ENCODE peak calls at places on chromosomes 2 and 18, in ten cellular contexts. R is body of pancreas; T is CD4-positive, alpha-beta T cell; G is heart left ventricle; K is tibial artery; M is astrocyte of the spinal cord; B is ovary; P is GM06990; Z is CD8-positive, alpha-beta T cell; U is GM13976. Q is an unnamed sample.

GRCh38 chr2:44549099-44549471 is 187.3 kb downstream of the CAMKMT start:
- DNase-seq in R (no peak), T (no peak), G (no peak), K (no peak), M (peak; percentile 80), B (no peak), P (no peak), Z (no peak), U (no peak), Q (no peak)

GRCh38 chr2:10326707-10327594 is 24.2 kb downstream of the HPCAL1 start:
- DNase-seq in R (no peak), T (no peak), G (peak; percentile 72), K (no peak), M (no peak), B (no peak), P (no peak), Z (no peak), U (no peak), Q (no peak)

GRCh38 chr2:237101118-237101979 is 15.7 kb downstream of the COPS8 start:
- DNase-seq in R (no peak), T (no peak), G (no peak), K (no peak), M (no peak), B (no peak), P (no peak), Z (no peak), U (no peak), Q (no peak)

GRCh38 chr2:121530563-121531334 is at the start of gene RNU4ATAC:
- DNase-seq in R (peak; percentile 91), T (peak; percentile 77), G (peak; percentile 80), K (peak; percentile 87), M (peak; percentile 99), B (peak; percentile 86), P (peak; percentile 90), Z (peak; percentile 90), U (peak; percentile 87), Q (peak; percentile 83)

GRCh38 chr2:205218056-205218455 is 464.2 kb upstream of the NRP2 start:
- DNase-seq in R (no peak), T (no peak), G (no peak), K (no peak), M (peak; percentile 31), B (no peak), P (no peak), Z (no peak), U (no peak), Q (no peak)

GRCh38 chr18:32974421-32975165 is 201.8 kb upstream of the KLHL14 start:
- DNase-seq in R (no peak), T (no peak), G (no peak), K (no peak), M (no peak), B (no peak), P (peak; percentile 15), Z (no peak), U (no peak), Q (peak; percentile 35)

GRCh38 chr2:179909845-179910734 is 48.7 kb upstream of the ZNF385B start:
- DNase-seq in R (no peak), T (no peak), G (no peak), K (no peak), M (no peak), B (no peak), P (no peak), Z (no peak), U (no peak), Q (no peak)

GRCh38 chr2:68798574-68798973 is 64.0 kb downstream of the ARHGAP25 start:
- DNase-seq in R (no peak), T (no peak), G (no peak), K (no peak), M (no peak), B (no peak), P (no peak), Z (no peak), U (no peak), Q (no peak)

GRCh38 chr2:45256867-45257641 is 247.8 kb upstream of the SIX2 start:
- DNase-seq in R (no peak), T (no peak), G (no peak), K (no peak), M (peak; percentile 58), B (peak; percentile 16), P (no peak), Z (no peak), U (no peak), Q (peak; percentile 28)

GRCh38 chr2:11744631-11745394 is 1.6 kb upstream of the LPIN1 start:
- DNase-seq in R (no peak), T (no peak), G (no peak), K (no peak), M (peak; percentile 53), B (peak; percentile 49), P (peak; percentile 57), Z (no peak), U (no peak), Q (no peak)

GRCh38 chr2:235162544-235163197 is 210.9 kb downstream of the SH3BP4 start:
- DNase-seq in R (no peak), T (no peak), G (no peak), K (no peak), M (peak; percentile 12), B (no peak), P (no peak), Z (no peak), U (no peak), Q (no peak)

GRCh38 chr2:221999702-222000101 is 299.1 kb downstream of the PAX3 start:
- DNase-seq in R (no peak), T (no peak), G (no peak), K (no peak), M (peak; percentile 90), B (no peak), P (no peak), Z (no peak), U (no peak), Q (no peak)

GRCh38 chr2:149767516-149767974 is 180.0 kb upstream of the MMADHC start:
- DNase-seq in R (no peak), T (no peak), G (no peak), K (no peak), M (peak; percentile 85), B (no peak), P (no peak), Z (no peak), U (no peak), Q (no peak)

GRCh38 chr2:109009920-109010610 is 21.0 kb upstream of the EDAR start:
- DNase-seq in R (no peak), T (no peak), G (no peak), K (no peak), M (no peak), B (no peak), P (no peak), Z (no peak), U (no peak), Q (no peak)

GRCh38 chr2:33038799-33039198 is 92.0 kb downstream of the LTBP1 start:
- DNase-seq in R (no peak), T (no peak), G (no peak), K (no peak), M (no peak), B (no peak), P (no peak), Z (no peak), U (no peak), Q (no peak)

GRCh38 chr2:33038230-33038629 is 91.5 kb downstream of the LTBP1 start:
- DNase-seq in R (no peak), T (no peak), G (no peak), K (no peak), M (no peak), B (no peak), P (no peak), Z (no peak), U (no peak), Q (no peak)

GRCh38 chr2:33032245-33032644 is 85.5 kb downstream of the LTBP1 start:
- DNase-seq in R (no peak), T (no peak), G (no peak), K (no peak), M (no peak), B (no peak), P (no peak), Z (no peak), U (no peak), Q (no peak)

GRCh38 chr2:33033524-33034150 is 86.9 kb downstream of the LTBP1 start:
- DNase-seq in R (no peak), T (no peak), G (no peak), K (no peak), M (peak; percentile 75), B (no peak), P (no peak), Z (no peak), U (no peak), Q (peak; percentile 26)

GRCh38 chr2:33034784-33035183 is 88.0 kb downstream of the LTBP1 start:
- DNase-seq in R (peak; percentile 13), T (no peak), G (no peak), K (no peak), M (peak; percentile 74), B (peak; percentile 27), P (no peak), Z (no peak), U (no peak), Q (no peak)
- TF ChIP-seq CTCF in R (peak; percentile 33), T (no peak), G (peak; percentile 23), K (peak; percentile 80), M (peak; percentile 47), B (peak; percentile 67), P (no peak), Z (no peak), U (no peak), Q (no peak)

GRCh38 chr2:215830313-215830712 is 183.0 kb downstream of the MREG start:
- DNase-seq in R (peak; percentile 12), T (no peak), G (peak; percentile 54), K (peak; percentile 73), M (peak; percentile 78), B (peak; percentile 43), P (no peak), Z (no peak), U (no peak), Q (no peak)
- TF ChIP-seq CTCF in R (no peak), T (no peak), G (no peak), K (no peak), M (no peak), B (no peak), P (no peak), Z (no peak), U (peak; percentile 0), Q (no peak)

GRCh38 chr2:170845343-170845742 is 28.7 kb downstream of the GAD1 start:
- DNase-seq in R (no peak), T (no peak), G (no peak), K (no peak), M (no peak), B (no peak), P (no peak), Z (no peak), U (no peak), Q (peak; percentile 27)
- TF ChIP-seq CTCF in R (no peak), T (no peak), G (no peak), K (no peak), M (no peak), B (no peak), P (peak; percentile 29), Z (no peak), U (no peak), Q (peak; percentile 26)

DNA sequence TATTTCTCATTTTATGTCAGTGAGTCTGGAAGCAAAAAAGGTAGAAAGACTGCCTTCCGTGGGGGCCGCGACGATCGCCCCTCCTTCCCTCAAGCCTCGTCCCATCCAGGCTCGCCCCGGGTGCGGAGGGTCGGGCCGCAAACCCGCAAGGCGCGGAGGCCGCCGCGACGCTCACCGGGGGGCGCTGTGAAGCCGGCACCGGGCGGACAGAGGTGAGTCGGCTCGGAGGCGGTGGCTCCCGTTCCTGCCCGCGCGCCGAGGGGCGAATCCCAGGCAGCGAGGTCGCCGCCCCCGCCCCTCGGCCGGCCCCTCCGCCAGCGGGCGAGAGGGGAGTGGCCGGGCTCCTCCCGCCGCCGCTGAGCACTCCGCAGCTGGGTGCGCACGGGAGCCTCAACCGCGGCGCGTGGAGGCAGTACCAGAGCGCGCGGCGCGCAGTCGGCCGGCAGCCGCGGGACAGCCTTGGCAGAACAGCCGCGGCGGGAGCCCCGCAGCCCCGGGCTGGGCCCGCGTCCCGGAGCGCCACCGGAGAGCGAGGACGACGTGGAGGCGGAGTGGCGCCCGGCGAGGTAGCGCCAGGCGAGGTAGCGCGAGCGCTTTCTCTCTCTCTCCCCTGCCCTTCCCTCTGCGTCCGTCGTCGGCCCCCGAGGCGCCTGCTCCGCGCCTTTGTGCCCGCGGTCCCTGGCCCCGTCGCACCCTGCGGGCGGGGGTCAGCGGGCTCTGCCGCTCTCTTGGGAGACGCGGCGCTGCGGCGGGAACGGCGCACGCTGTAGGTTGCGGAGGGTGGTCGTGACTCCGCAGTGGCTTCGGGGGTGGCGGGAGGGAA is at the start of gene MYO1B:
- DNase-seq in R (peak; percentile 92), T (peak; percentile 23), G (peak; percentile 80), K (peak; percentile 84), M (peak; percentile 80), B (peak; percentile 81), P (peak; percentile 45), Z (peak; percentile 61), U (peak; percentile 68), Q (peak; percentile 89)
- TF ChIP-seq CTCF in R (peak; percentile 53), T (no peak), G (peak; percentile 63), K (peak; percentile 46), M (peak; percentile 35), B (peak; percentile 21), P (peak; percentile 14), Z (no peak), U (peak; percentile 38), Q (peak; percentile 26)